ENCODE peak calls at places on chromosomes 5 and 9, in six cellular contexts. One of them, this sample, is unnamed.

GRCh38 chr9:13586726-13587392 is 307.4 kb upstream of the MPDZ start:
- DNase-seq in astrocyte of the hippocampus: no peak
- DNase-seq in CD8-positive, alpha-beta memory T cell: no peak
- DNase-seq in endothelial cell: peak; percentile 12
- DNase-seq in CD14-positive monocyte: no peak
- DNase-seq in colonic mucosa: no peak
- DNase-seq in this sample: no peak

GRCh38 chr9:35538361-35539234 is 48.7 kb downstream of the RUSC2 start:
- DNase-seq in astrocyte of the hippocampus: peak; percentile 89
- DNase-seq in CD8-positive, alpha-beta memory T cell: no peak
- DNase-seq in endothelial cell: peak; percentile 65
- DNase-seq in CD14-positive monocyte: peak; percentile 90
- DNase-seq in colonic mucosa: peak; percentile 40
- DNase-seq in this sample: no peak

GRCh38 chr5:161409471-161409870 is 137.1 kb downstream of the GABRB2 start:
- DNase-seq in astrocyte of the hippocampus: no peak
- DNase-seq in CD8-positive, alpha-beta memory T cell: no peak
- DNase-seq in endothelial cell: no peak
- DNase-seq in CD14-positive monocyte: no peak
- DNase-seq in colonic mucosa: no peak
- DNase-seq in this sample: no peak

GRCh38 chr5:127577458-127577857 is 60.0 kb downstream of the PRRC1 start:
- DNase-seq in astrocyte of the hippocampus: no peak
- DNase-seq in CD8-positive, alpha-beta memory T cell: no peak
- DNase-seq in endothelial cell: no peak
- DNase-seq in CD14-positive monocyte: no peak
- DNase-seq in colonic mucosa: no peak
- DNase-seq in this sample: no peak

GRCh38 chr5:88092358-88092757 is 176.3 kb downstream of the TMEM161B start:
- DNase-seq in astrocyte of the hippocampus: no peak
- DNase-seq in CD8-positive, alpha-beta memory T cell: no peak
- DNase-seq in endothelial cell: no peak
- DNase-seq in CD14-positive monocyte: no peak
- DNase-seq in colonic mucosa: no peak
- DNase-seq in this sample: no peak

GRCh38 chr5:11062379-11062778 is 301.3 kb upstream of the DAP start:
- DNase-seq in astrocyte of the hippocampus: peak; percentile 90
- DNase-seq in CD8-positive, alpha-beta memory T cell: no peak
- DNase-seq in endothelial cell: no peak
- DNase-seq in CD14-positive monocyte: no peak
- DNase-seq in colonic mucosa: no peak
- DNase-seq in this sample: no peak

GRCh38 chr5:17379188-17379951 is 118.7 kb upstream of the TAF11L2 start:
- DNase-seq in astrocyte of the hippocampus: peak; percentile 80
- DNase-seq in CD8-positive, alpha-beta memory T cell: no peak
- DNase-seq in endothelial cell: no peak
- DNase-seq in CD14-positive monocyte: no peak
- DNase-seq in colonic mucosa: no peak
- DNase-seq in this sample: no peak

GRCh38 chr5:167166696-167167095 is 1124.7 kb upstream of the WWC1 start:
- DNase-seq in astrocyte of the hippocampus: no peak
- DNase-seq in CD8-positive, alpha-beta memory T cell: no peak
- DNase-seq in endothelial cell: no peak
- DNase-seq in CD14-positive monocyte: no peak
- DNase-seq in colonic mucosa: no peak
- DNase-seq in this sample: no peak

GRCh38 chr5:139460457-139460856 is 2.1 kb downstream of the ECSCR start:
- DNase-seq in astrocyte of the hippocampus: peak; percentile 51
- DNase-seq in CD8-positive, alpha-beta memory T cell: no peak
- DNase-seq in endothelial cell: no peak
- DNase-seq in CD14-positive monocyte: no peak
- DNase-seq in colonic mucosa: no peak
- DNase-seq in this sample: no peak

GRCh38 chr5:128224336-128224735 is 140.8 kb downstream of the SLC12A2 start:
- DNase-seq in astrocyte of the hippocampus: no peak
- DNase-seq in CD8-positive, alpha-beta memory T cell: no peak
- DNase-seq in endothelial cell: no peak
- DNase-seq in CD14-positive monocyte: no peak
- DNase-seq in colonic mucosa: no peak
- DNase-seq in this sample: no peak

GRCh38 chr5:55694152-55694830 is 17.8 kb downstream of the SLC38A9 start:
- DNase-seq in astrocyte of the hippocampus: peak; percentile 20
- DNase-seq in CD8-positive, alpha-beta memory T cell: no peak
- DNase-seq in endothelial cell: no peak
- DNase-seq in CD14-positive monocyte: no peak
- DNase-seq in colonic mucosa: no peak
- DNase-seq in this sample: no peak

GRCh38 chr9:125428060-125428481 is 166.4 kb downstream of the GAPVD1 start:
- DNase-seq in astrocyte of the hippocampus: no peak
- DNase-seq in CD8-positive, alpha-beta memory T cell: no peak
- DNase-seq in endothelial cell: no peak
- DNase-seq in CD14-positive monocyte: no peak
- DNase-seq in colonic mucosa: no peak
- DNase-seq in this sample: no peak

GRCh38 chr5:66851306-66851705 is 255.1 kb downstream of the MAST4 start:
- DNase-seq in astrocyte of the hippocampus: no peak
- DNase-seq in CD8-positive, alpha-beta memory T cell: no peak
- DNase-seq in endothelial cell: no peak
- DNase-seq in CD14-positive monocyte: no peak
- DNase-seq in colonic mucosa: no peak
- DNase-seq in this sample: no peak

This sample was measured in naive thymus-derived CD4-positive, alpha-beta T cell.